ENCODE peak calls at places on chromosomes 6 and 20, in nine cellular contexts. R is KG1; U is GM06990; B is SW480; L is colonic mucosa; J is NCI-H69; N is AG08395; G is SJSA1; M is stimulated activated CD4-positive, alpha-beta T cell treated with anti-CD3 and anti-CD28 coated beads, Interleukin-4, amount 100 ng/mL, for 48 hours. V is an unnamed sample.

GRCh38 chr6:148952147-148953041 is 205.6 kb downstream of the UST start:
- DNase-seq in R (no peak), U (no peak), B (no peak), L (no peak), J (peak), N (peak), G (no peak), M (no peak), V (no peak)

GRCh38 chr6:112576421-112576820 is 229.3 kb downstream of the RFPL4B start:
- DNase-seq in R (no peak), U (no peak), B (no peak), L (no peak), J (no peak), N (no peak), G (no peak), M (no peak), V (no peak)

GRCh38 chr6:37702314-37702713 is 4.6 kb upstream of the MDGA1 start:
- DNase-seq in R (no peak), U (no peak), B (no peak), L (no peak), J (peak), N (no peak), G (no peak), M (no peak), V (no peak)

GRCh38 chr6:117840541-117840983 is 66.5 kb upstream of the SLC35F1 start:
- DNase-seq in R (peak), U (no peak), B (peak), L (no peak), J (peak), N (no peak), G (no peak), M (no peak), V (peak)

GRCh38 chr20:53623454-53624206 is 30.0 kb upstream of the ZNF217 start:
- DNase-seq in R (peak), U (peak), B (peak), L (peak), J (no peak), N (peak), G (peak), M (peak), V (peak)

GRCh38 chr6:167279766-167280440 is 11.2 kb upstream of the UNC93A start:
- DNase-seq in R (no peak), U (no peak), B (no peak), L (no peak), J (peak), N (no peak), G (no peak), M (no peak), V (no peak)

GRCh38 chr6:163338671-163339405 is 75.7 kb upstream of the QKI start:
- DNase-seq in R (no peak), U (no peak), B (peak), L (no peak), J (peak), N (peak), G (peak), M (no peak), V (no peak)

GRCh38 chr6:104705095-104705707 is 154.5 kb downstream of the HACE1 start:
- DNase-seq in R (peak), U (no peak), B (no peak), L (no peak), J (no peak), N (peak), G (no peak), M (peak), V (peak)

GRCh38 chr20:60313609-60314008 is 355.4 kb downstream of the CDH26 start:
- DNase-seq in R (no peak), U (no peak), B (no peak), L (no peak), J (no peak), N (no peak), G (no peak), M (no peak), V (no peak)

GRCh38 chr20:51553897-51554504 is 11.5 kb upstream of the NFATC2 start:
- DNase-seq in R (no peak), U (no peak), B (no peak), L (no peak), J (no peak), N (peak), G (no peak), M (no peak), V (peak)

GRCh38 chr6:142045380-142046270 is 87.1 kb upstream of the GJE1 start:
- DNase-seq in R (no peak), U (no peak), B (no peak), L (no peak), J (no peak), N (peak), G (no peak), M (no peak), V (peak)

GRCh38 chr20:278607-279571 is 11.7 kb downstream of the C20orf96 start:
- DNase-seq in R (no peak), U (no peak), B (no peak), L (no peak), J (no peak), N (no peak), G (no peak), M (no peak), V (no peak)

GRCh38 chr6:138115191-138115590 is 8.0 kb upstream of the PERP start:
- DNase-seq in R (no peak), U (no peak), B (no peak), L (no peak), J (peak), N (no peak), G (no peak), M (no peak), V (no peak)

GRCh38 chr20:40657526-40657925 is 31.5 kb downstream of the MAFB start:
- DNase-seq in R (no peak), U (no peak), B (no peak), L (no peak), J (no peak), N (peak), G (no peak), M (no peak), V (no peak)

GRCh38 chr6:91653954-91654843 is 1067.3 kb upstream of the MAP3K7 start:
- DNase-seq in R (no peak), U (no peak), B (no peak), L (no peak), J (peak), N (no peak), G (no peak), M (no peak), V (no peak)

GRCh38 chr6:150667977-150668716 is 68.5 kb downstream of the PLEKHG1 start:
- DNase-seq in R (no peak), U (no peak), B (peak), L (peak), J (peak), N (peak), G (peak), M (no peak), V (peak)

GRCh38 chr6:103870970-103871369 is 988.7 kb downstream of the HACE1 start:
- DNase-seq in R (no peak), U (no peak), B (no peak), L (no peak), J (peak), N (no peak), G (no peak), M (no peak), V (no peak)

GRCh38 chr6:164967102-164967501 is 342.3 kb downstream of the C6orf118 start:
- DNase-seq in R (no peak), U (no peak), B (no peak), L (no peak), J (no peak), N (no peak), G (no peak), M (no peak), V (no peak)

GRCh38 chr20:5667703-5668528 is 82.3 kb upstream of the SHLD1 start:
- DNase-seq in R (no peak), U (no peak), B (no peak), L (no peak), J (no peak), N (no peak), G (no peak), M (no peak), V (no peak)

GRCh38 chr6:129759851-129760595 is 50.0 kb upstream of the ARHGAP18 start:
- DNase-seq in R (no peak), U (no peak), B (no peak), L (no peak), J (no peak), N (no peak), G (no peak), M (no peak), V (no peak)

GRCh38 chr6:21593927-21594421 is 423 bp downstream of the SOX4 start:
- DNase-seq in R (no peak), U (no peak), B (no peak), L (peak), J (no peak), N (peak), G (peak), M (no peak), V (no peak)

GRCh38 chr6:74320076-74320475 is 624.1 kb downstream of the CD109 start:
- DNase-seq in R (no peak), U (no peak), B (no peak), L (no peak), J (no peak), N (no peak), G (no peak), M (no peak), V (no peak)

GRCh38 chr6:80173411-80173810 is 66.9 kb downstream of the BCKDHB start:
- DNase-seq in R (no peak), U (no peak), B (no peak), L (no peak), J (no peak), N (no peak), G (no peak), M (no peak), V (no peak)

GRCh38 chr6:3355358-3356055 is 96.8 kb downstream of the PSMG4 start:
- DNase-seq in R (no peak), U (no peak), B (peak), L (peak), J (no peak), N (peak), G (no peak), M (no peak), V (no peak)

GRCh38 chr6:148231572-148231971 is 111.1 kb upstream of the SASH1 start:
- DNase-seq in R (no peak), U (no peak), B (no peak), L (no peak), J (no peak), N (no peak), G (no peak), M (no peak), V (peak)

GRCh38 chr6:105601541-105602174 is 198.8 kb upstream of the PREP start:
- DNase-seq in R (no peak), U (peak), B (no peak), L (peak), J (no peak), N (peak), G (peak), M (peak), V (peak)

GRCh38 chr6:170455335-170455979 is 97.7 kb downstream of the PSMB1 start:
- DNase-seq in R (no peak), U (no peak), B (no peak), L (no peak), J (no peak), N (no peak), G (no peak), M (no peak), V (no peak)

GRCh38 chr6:148892247-148892646 is 145.4 kb downstream of the UST start:
- DNase-seq in R (no peak), U (no peak), B (no peak), L (no peak), J (no peak), N (no peak), G (no peak), M (no peak), V (no peak)

GRCh38 chr6:33769248-33769821 is 19.6 kb downstream of the LEMD2 start:
- DNase-seq in R (no peak), U (no peak), B (no peak), L (no peak), J (peak), N (no peak), G (no peak), M (no peak), V (no peak)

GRCh38 chr6:116374586-116374985 is 3.8 kb downstream of the DSE start:
- DNase-seq in R (no peak), U (no peak), B (no peak), L (no peak), J (no peak), N (no peak), G (no peak), M (no peak), V (no peak)

GRCh38 chr20:14775778-14776177 is 438.4 kb upstream of the FLRT3 start:
- DNase-seq in R (no peak), U (no peak), B (no peak), L (no peak), J (peak), N (peak), G (no peak), M (no peak), V (peak)

GRCh38 chr6:143742955-143743255 is 65.1 kb downstream of the PHACTR2 start:
- DNase-seq in R (no peak), U (no peak), B (no peak), L (no peak), J (no peak), N (no peak), G (no peak), M (no peak), V (no peak)

V was measured in HS-5.